ENCODE peak calls at places on chromosomes 6 and 20, in four cellular contexts. L is GM12865, W is fibroblast of lung, N is GM12878. B is an unnamed sample.
A peak's percentile ranks its signal among the peaks of the same experiment; 100 is the strongest.

GRCh38 chr20:19672498-19672897 is 85.6 kb upstream of the RIN2 start:
- DNase-seq in L (no peak), W (no peak), N (no peak), B (no peak)

GRCh38 chr6:170176621-170177382 is 114.1 kb downstream of the DLL1 start:
- DNase-seq in L (no peak), W (no peak), N (no peak), B (no peak)

GRCh38 chr20:50133474-50134217 is 19.9 kb downstream of the PEDS1 start:
- DNase-seq in L (no peak), W (no peak), N (no peak), B (no peak)

GRCh38 chr6:44149369-44150012 is 9.1 kb upstream of the CAPN11 start:
- DNase-seq in L (no peak), W (no peak), N (no peak), B (no peak)

GRCh38 chr6:8229913-8230312 is 127.6 kb upstream of the EEF1E1 start:
- DNase-seq in L (no peak), W (no peak), N (no peak), B (no peak)

GRCh38 chr6:79874531-79875132 is 72.7 kb downstream of the ELOVL4 start:
- DNase-seq in L (no peak), W (no peak), N (no peak), B (no peak)

GRCh38 chr6:79713701-79714322 is 82.7 kb downstream of the SH3BGRL2 start:
- DNase-seq in L (peak; percentile 68), W (peak; percentile 29), N (no peak), B (peak; percentile 6)

GRCh38 chr20:57659789-57660509 is 39.7 kb upstream of the ZBP1 start:
- DNase-seq in L (no peak), W (no peak), N (no peak), B (no peak)

GRCh38 chr6:105184921-105185320 is 5.1 kb upstream of the POPDC3 start:
- DNase-seq in L (no peak), W (peak; percentile 94), N (no peak), B (no peak)

GRCh38 chr6:118903134-118903533 is 9.2 kb downstream of the ASF1A start:
- DNase-seq in L (no peak), W (no peak), N (no peak), B (no peak)

GRCh38 chr6:139474145-139475108 is 100.0 kb upstream of the CITED2 start:
- DNase-seq in L (peak; percentile 44), W (peak; percentile 33), N (no peak), B (no peak)

GRCh38 chr6:29887819-29888581 is 54.3 kb upstream of the HLA-A start:
- DNase-seq in L (no peak), W (peak; percentile 10), N (peak; percentile 25), B (no peak)

GRCh38 chr20:17710379-17711305 is 10.9 kb downstream of the BANF2 start:
- DNase-seq in L (no peak), W (peak; percentile 11), N (no peak), B (no peak)

DNA sequence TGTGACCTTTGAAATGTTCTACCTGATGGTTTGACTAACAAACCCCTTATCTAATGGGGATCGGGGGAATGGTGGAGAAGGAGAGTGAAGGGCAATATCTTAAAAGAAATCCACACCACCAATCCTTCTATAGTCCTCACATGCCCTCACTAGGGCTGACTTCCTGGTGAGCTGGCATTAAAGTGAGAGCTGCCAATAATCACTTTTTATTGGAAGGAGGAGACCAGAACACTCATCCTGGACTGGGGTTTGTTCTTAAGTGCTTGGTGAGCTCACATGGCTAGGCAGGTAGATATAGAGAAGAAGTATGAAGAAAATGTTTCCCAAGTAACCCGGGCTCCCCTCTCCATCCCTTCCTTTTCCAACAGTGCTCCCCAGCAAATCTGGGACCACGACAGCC is 49.8 kb downstream of the SCGN start:
- DNase-seq in L (no peak), W (no peak), N (no peak), B (no peak)
- TF ChIP-seq CTCF in L (no peak), W (no peak), N (no peak), B (no peak)

GRCh38 chr6:43060755-43061633 is 1.6 kb downstream of the KLC4 start:
- DNase-seq in L (no peak), W (no peak), N (no peak), B (no peak)
- H3K4me3 ChIP-seq in L (no peak overlapping the region), W (no peak overlapping the region), N (no peak overlapping the region), B (no peak overlapping the region)

GRCh38 chr20:47296950-47297349 is 59.5 kb downstream of the ZMYND8 start:
- DNase-seq in L (no peak), W (no peak), N (no peak), B (no peak)
- TF ChIP-seq CTCF in L (no peak), W (no peak), N (no peak), B (no peak)

GRCh38 chr6:26240981-26241770 is 123.8 kb upstream of the BTN3A2 start:
- DNase-seq in L (peak; percentile 69), W (peak; percentile 87), N (no peak), B (no peak)
- H3K4me3 ChIP-seq in L (peak overlapping the region; percentile 44), W (peak overlapping the region; percentile 35), N (peak overlapping the region; percentile 49), B (peak overlapping the region; percentile 46)

GRCh38 chr20:35344354-35344837 is 52.2 kb upstream of the FAM83C start:
- DNase-seq in L (no peak), W (peak; percentile 91), N (no peak), B (no peak)

GRCh38 chr20:35340436-35340835 is 48.2 kb upstream of the FAM83C start:
- DNase-seq in L (no peak), W (no peak), N (no peak), B (no peak)

GRCh38 chr20:35341366-35342028 is 49.3 kb upstream of the FAM83C start:
- DNase-seq in L (no peak), W (peak; percentile 83), N (no peak), B (no peak)

GRCh38 chr20:35345189-35345588 is 53.0 kb upstream of the FAM83C start:
- DNase-seq in L (no peak), W (no peak), N (no peak), B (no peak)

DNA sequence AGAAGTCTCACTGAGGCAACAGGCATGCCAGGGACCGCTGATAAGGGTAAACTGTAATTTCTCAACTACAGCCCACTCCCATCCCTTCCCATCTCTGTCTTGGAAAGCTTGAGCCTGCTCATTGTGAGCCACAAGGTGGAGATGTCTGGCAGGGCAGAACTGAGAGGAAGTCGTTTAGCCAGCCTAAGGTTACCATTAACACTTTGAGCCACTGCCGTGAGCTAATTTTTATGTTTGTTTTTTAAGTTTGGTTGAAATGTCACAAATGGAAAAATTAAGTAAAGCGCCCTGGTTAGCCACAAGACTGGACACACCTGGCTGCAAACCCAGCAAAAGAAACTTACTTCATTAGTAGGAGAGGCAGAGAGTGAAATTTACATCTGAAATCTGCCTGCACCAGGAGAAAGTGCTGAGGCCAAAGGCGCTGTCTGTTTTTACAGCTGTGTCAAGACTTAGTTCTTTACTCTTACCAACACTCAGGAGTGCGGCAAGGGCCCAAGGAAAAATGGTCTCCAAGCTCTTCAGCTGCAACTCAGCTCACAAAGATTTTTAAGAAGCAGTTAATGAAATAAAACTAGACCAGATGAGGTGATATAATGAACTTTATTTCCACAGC is 50.0 kb upstream of the FAM83C start:
- DNase-seq in L (no peak), W (peak; percentile 61), N (no peak), B (no peak)
- TF ChIP-seq CTCF in L (no peak), W (peak; percentile 31), N (peak; percentile 6), B (peak; percentile 40)

GRCh38 chr20:29878777-29879442 is 1378.6 kb upstream of the DEFB115 start:
- DNase-seq in L (peak; percentile 16), W (no peak), N (no peak), B (no peak)
- H3K4me3 ChIP-seq in L (no peak overlapping the region), W (no peak overlapping the region), N (no peak overlapping the region), B (no peak overlapping the region)

DNA sequence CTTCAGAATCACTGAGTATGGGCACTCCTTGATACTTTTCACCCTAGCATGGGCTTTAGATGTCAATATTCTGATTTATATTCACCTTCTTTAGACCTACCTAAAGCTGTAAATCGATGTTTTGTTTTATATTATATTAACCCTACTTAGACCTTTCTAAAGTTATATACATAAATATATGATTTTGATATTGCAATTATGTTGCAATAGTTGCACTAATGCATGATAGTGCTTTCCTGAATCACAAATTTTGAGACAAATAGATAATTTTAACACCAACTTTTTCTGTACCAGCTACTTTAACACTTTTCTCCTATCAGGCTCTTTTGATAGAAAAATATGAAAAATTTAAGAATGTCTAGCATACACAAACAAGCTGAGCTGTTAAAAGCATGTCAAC is 34.0 kb upstream of the JAG1 start:
- DNase-seq in L (no peak), W (no peak), N (no peak), B (no peak)
- TF ChIP-seq CTCF in L (no peak), W (no peak), N (no peak), B (no peak)

GRCh38 chr6:1774541-1774940 is 164.8 kb downstream of the FOXC1 start:
- DNase-seq in L (no peak), W (peak; percentile 23), N (no peak), B (no peak)
- H3K4me3 ChIP-seq in L (no peak overlapping the region), W (no peak overlapping the region), N (no peak overlapping the region), B (no peak overlapping the region)

DNA sequence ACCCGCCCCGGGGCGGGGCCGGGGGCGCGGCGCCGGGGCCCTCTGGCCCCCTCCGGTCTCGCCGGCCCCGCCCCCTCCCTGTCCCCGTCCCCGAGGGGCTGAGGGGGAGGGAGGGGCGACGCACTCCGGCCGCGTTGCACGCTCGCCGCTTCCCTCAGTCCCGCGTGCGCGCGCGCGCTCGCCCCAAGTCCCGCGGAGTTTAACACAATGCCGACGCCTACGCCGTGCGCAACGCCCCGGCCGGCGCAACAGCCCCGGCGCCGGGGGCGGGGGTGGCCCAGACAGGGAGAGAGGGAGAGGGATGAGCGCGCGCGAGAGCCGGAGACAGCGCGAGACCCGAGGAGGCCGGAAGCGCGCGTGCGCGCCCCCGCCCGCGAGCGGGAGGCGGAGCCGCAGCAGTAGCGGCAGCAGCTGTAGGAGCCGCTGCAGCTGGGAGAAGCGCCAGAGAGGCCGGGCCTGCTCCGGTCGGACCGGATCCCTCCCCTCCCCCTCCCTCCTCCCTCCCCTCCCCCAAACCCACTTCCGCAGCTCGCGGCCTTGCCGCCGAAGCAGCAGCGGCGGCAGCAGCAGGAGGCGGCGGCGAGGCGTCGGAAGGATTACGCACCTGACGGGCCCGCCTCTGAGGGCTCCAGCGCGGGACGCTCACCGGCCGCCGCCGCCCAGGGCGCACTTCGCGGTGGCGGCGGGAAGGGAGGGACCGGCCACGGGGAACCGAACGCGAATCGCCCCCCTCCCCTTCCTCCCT is 911 bp downstream of the ZBTB2 start:
- DNase-seq in L (peak; percentile 100), W (peak; percentile 98), N (peak; percentile 94), B (peak; percentile 94)
- TF ChIP-seq CTCF in L (no peak), W (no peak), N (no peak), B (no peak)